ENCODE peak calls at places on chromosomes 2 and 18, in four cellular contexts. J, W, B and S are unnamed samples.
A peak's percentile ranks its signal among the peaks of the same experiment; 100 is the strongest.

GRCh38 chr2:30631051-30631671 is 176.1 kb downstream of the CAPN13 start:
- DNase-seq in J (no peak), W (peak; percentile 13), B (peak; percentile 25), S (no peak)

GRCh38 chr2:157302492-157303099 is 23.0 kb downstream of the ERMN start:
- DNase-seq in J (peak; percentile 53), W (peak; percentile 44), B (peak; percentile 57), S (peak; percentile 97)

GRCh38 chr2:66334237-66335054 is 100.5 kb upstream of the MEIS1 start:
- DNase-seq in J (peak; percentile 49), W (no peak), B (no peak), S (no peak)

GRCh38 chr2:38138419-38138818 is 62.5 kb upstream of the CYP1B1 start:
- DNase-seq in J (no peak), W (no peak), B (no peak), S (no peak)

GRCh38 chr2:239092571-239093294 is 244.8 kb downstream of the TWIST2 start:
- DNase-seq in J (no peak), W (no peak), B (no peak), S (no peak)

GRCh38 chr2:167335627-167336026 is 447.3 kb downstream of the XIRP2 start:
- DNase-seq in J (peak; percentile 9), W (peak; percentile 71), B (no peak), S (peak; percentile 21)

GRCh38 chr2:118969025-118969733 is 27.2 kb downstream of the MARCO start:
- DNase-seq in J (no peak), W (no peak), B (no peak), S (peak; percentile 68)

GRCh38 chr18:48955528-48956261 is 4.9 kb upstream of the SMAD7 start:
- DNase-seq in J (peak; percentile 80), W (peak; percentile 85), B (peak; percentile 94), S (peak; percentile 93)

GRCh38 chr18:63515279-63515678 is 26.9 kb upstream of the SERPINB12 start:
- DNase-seq in J (peak; percentile 27), W (no peak), B (no peak), S (no peak)

GRCh38 chr2:222651721-222652420 is 4.0 kb downstream of the FARSB start:
- DNase-seq in J (no peak), W (peak; percentile 28), B (no peak), S (no peak)

GRCh38 chr2:168244318-168244717 is 3.1 kb downstream of the STK39 start:
- DNase-seq in J (no peak), W (no peak), B (peak; percentile 8), S (no peak)

GRCh38 chr18:60411715-60412114 is 39.1 kb upstream of the MC4R start:
- DNase-seq in J (peak; percentile 44), W (no peak), B (no peak), S (peak; percentile 11)

GRCh38 chr2:124339709-124340108 is 314.6 kb downstream of the CNTNAP5 start:
- DNase-seq in J (no peak), W (no peak), B (no peak), S (no peak)

GRCh38 chr2:187075106-187076070 is 226.4 kb upstream of the ZSWIM2 start:
- DNase-seq in J (no peak), W (no peak), B (no peak), S (peak; percentile 16)

GRCh38 chr18:8959551-8960135 is 142.9 kb upstream of the NDUFV2 start:
- DNase-seq in J (peak; percentile 82), W (no peak), B (no peak), S (peak; percentile 36)

GRCh38 chr2:45821558-45822271 is 170.2 kb downstream of the PRKCE start:
- DNase-seq in J (no peak), W (peak; percentile 69), B (peak; percentile 15), S (no peak)

GRCh38 chr18:12689256-12689655 is 13.3 kb downstream of the CEP76 start:
- DNase-seq in J (no peak), W (no peak), B (no peak), S (no peak)

GRCh38 chr2:132448771-132449170 is 32.2 kb downstream of the GPR39 start:
- DNase-seq in J (peak; percentile 56), W (peak; percentile 55), B (peak; percentile 50), S (peak; percentile 38)

GRCh38 chr2:180411631-180412030 is 404.5 kb upstream of the CWC22 start:
- DNase-seq in J (no peak), W (no peak), B (no peak), S (no peak)

GRCh38 chr2:234695981-234696380 is 199.1 kb upstream of the ARL4C start:
- DNase-seq in J (no peak), W (no peak), B (no peak), S (peak; percentile 57)

GRCh38 chr2:112151701-112152440 is 13.7 kb downstream of the FBLN7 start:
- DNase-seq in J (no peak), W (no peak), B (no peak), S (no peak)

GRCh38 chr2:145027073-145027459 is 507.1 kb upstream of the ZEB2 start:
- DNase-seq in J (no peak), W (peak; percentile 49), B (peak; percentile 79), S (no peak)

GRCh38 chr2:45353879-45354278 is 257.2 kb downstream of the SRBD1 start:
- DNase-seq in J (no peak), W (peak; percentile 99), B (peak; percentile 93), S (no peak)

GRCh38 chr2:240786355-240786841 is 33.6 kb downstream of the KIF1A start:
- DNase-seq in J (no peak), W (no peak), B (no peak), S (no peak)

GRCh38 chr2:113084249-113085000 is 16.7 kb downstream of the IL1F10 start:
- DNase-seq in J (no peak), W (no peak), B (no peak), S (no peak)

GRCh38 chr18:79936641-79937040 is 14.8 kb downstream of the SLC66A2 start:
- DNase-seq in J (no peak), W (no peak), B (no peak), S (no peak)

GRCh38 chr2:73385486-73386341 is at the start of gene ALMS1:
- DNase-seq in J (peak; percentile 95), W (peak; percentile 85), B (peak; percentile 89), S (peak; percentile 92)
- H3K4ac ChIP-seq in J (no peak within 1 kb of the TSS), W (peak within 1 kb of the TSS; percentile 69), B (peak within 1 kb of the TSS; percentile 31), S (no peak within 1 kb of the TSS)

GRCh38 chr2:42923632-42924425 is 131.4 kb upstream of the HAAO start:
- DNase-seq in J (peak; percentile 39), W (peak; percentile 50), B (no peak), S (peak; percentile 45)
- H2BK5ac ChIP-seq in J (peak overlapping the region; percentile 23), W (peak overlapping the region; percentile 96), B (peak overlapping the region; percentile 98), S (peak overlapping the region; percentile 98)

DNA sequence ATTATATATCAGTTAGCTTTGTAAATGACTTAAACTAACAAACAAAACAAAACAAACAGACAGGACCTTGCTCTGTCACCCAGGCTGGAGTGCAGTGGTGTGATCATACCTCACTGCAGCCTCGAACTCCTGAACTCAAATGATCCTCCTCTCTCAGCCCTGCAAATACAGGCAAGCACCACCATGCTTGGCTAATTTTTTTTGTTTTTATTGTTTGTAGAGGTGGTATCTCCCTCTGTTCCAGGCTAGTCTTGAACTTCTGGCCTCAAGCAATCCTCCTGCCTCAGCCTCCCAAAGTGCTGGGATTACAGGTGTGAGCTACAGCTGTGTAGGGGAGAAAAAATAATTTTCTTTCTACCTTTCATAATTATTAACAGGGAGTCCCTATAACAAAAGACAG is 33.8 kb upstream of the PPM1B start:
- DNase-seq in J (no peak), W (no peak), B (no peak), S (no peak)
- H3K4ac ChIP-seq in J (peak overlapping the region; percentile 52), W (peak overlapping the region; percentile 88), B (no peak overlapping the region), S (no peak overlapping the region)

GRCh38 chr2:127406454-127406853 is 11.8 kb upstream of the PROC start:
- DNase-seq in J (no peak), W (peak; percentile 40), B (peak; percentile 34), S (no peak)

GRCh38 chr2:127407091-127407490 is 11.1 kb upstream of the PROC start:
- DNase-seq in J (no peak), W (no peak), B (no peak), S (no peak)

GRCh38 chr2:127408807-127409099 is 9.5 kb upstream of the PROC start:
- DNase-seq in J (no peak), W (no peak), B (no peak), S (no peak)

GRCh38 chr2:127408004-127408806 is 10.0 kb upstream of the PROC start:
- DNase-seq in J (peak; percentile 97), W (peak; percentile 85), B (peak; percentile 91), S (peak; percentile 93)

DNA sequence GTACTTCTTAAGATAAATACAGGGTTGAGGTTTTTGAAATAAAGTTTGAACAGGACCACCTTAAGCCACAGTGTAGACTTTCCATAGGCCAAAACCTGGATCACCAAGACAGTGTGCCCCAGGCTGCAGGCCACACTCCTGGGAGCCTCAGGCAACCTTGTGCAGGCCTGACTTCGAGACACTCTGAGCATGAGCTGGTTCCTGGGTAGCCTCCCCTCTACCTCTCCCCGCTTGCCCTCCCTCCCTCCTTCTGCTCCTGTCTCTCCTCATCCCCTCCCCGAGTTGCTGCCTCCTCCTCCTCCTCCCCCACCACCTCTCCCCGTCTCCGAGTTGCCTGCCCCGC is 10.6 kb upstream of the PROC start:
- DNase-seq in J (no peak), W (no peak), B (no peak), S (peak; percentile 72)
- H2BK5ac ChIP-seq in J (no peak overlapping the region), W (peak overlapping the region; percentile 34), B (no peak overlapping the region), S (peak overlapping the region; percentile 23)

GRCh38 chr2:159201321-159202063 is 85.0 kb downstream of the WDSUB1 start:
- DNase-seq in J (no peak), W (peak; percentile 78), B (peak; percentile 90), S (no peak)
- H3K4ac ChIP-seq in J (no peak overlapping the region), W (peak overlapping the region; percentile 39), B (no peak overlapping the region), S (peak overlapping the region; percentile 27)

GRCh38 chr2:147096671-147097070 is 748.2 kb upstream of the ACVR2A start:
- DNase-seq in J (no peak), W (no peak), B (no peak), S (no peak)
- H2BK5ac ChIP-seq in J (no peak overlapping the region), W (no peak overlapping the region), B (no peak overlapping the region), S (no peak overlapping the region)

GRCh38 chr2:237139123-237139675 is 53.5 kb downstream of the COPS8 start:
- DNase-seq in J (no peak), W (no peak), B (no peak), S (no peak)
- H3K4ac ChIP-seq in J (no peak overlapping the region), W (peak overlapping the region; percentile 1), B (no peak overlapping the region), S (no peak overlapping the region)

GRCh38 chr18:46433121-46433826 is 223.7 kb downstream of the LOXHD1 start:
- DNase-seq in J (peak; percentile 80), W (no peak), B (no peak), S (no peak)
- H2BK5ac ChIP-seq in J (peak overlapping the region; percentile 76), W (no peak overlapping the region), B (no peak overlapping the region), S (no peak overlapping the region)

GRCh38 chr18:21598726-21599584 is 1.5 kb downstream of the ESCO1 start:
- DNase-seq in J (peak; percentile 41), W (no peak), B (peak; percentile 23), S (peak; percentile 36)
- H3K4ac ChIP-seq in J (no peak overlapping the region), W (no peak overlapping the region), B (no peak overlapping the region), S (peak overlapping the region; percentile 72)